ENCODE peak calls at places on chromosomes 11 and 22, in five cellular contexts. W is H1, O is GM12878, P is K562, Z is HepG2. C is an unnamed sample.

GRCh38 chr22:35575116-35575748 is 34.6 kb downstream of the RASD2 start:
- DNase-seq in O (no peak), W (no peak), P (peak), Z (no peak), C (no peak)

GRCh38 chr11:63909621-63910506 is 7.1 kb downstream of the RCOR2 start:
- DNase-seq in P (no peak), Z (no peak), W (no peak), O (no peak), C (no peak)

GRCh38 chr11:118607401-118608267 is at the start of gene PHLDB1:
- DNase-seq in Z (peak), O (no peak), W (no peak), P (peak), C (no peak)

GRCh38 chr22:29269230-29269604 is 1.1 kb downstream of the EWSR1 start:
- DNase-seq in Z (no peak), W (no peak), O (no peak), P (no peak), C (no peak)

GRCh38 chr11:109939176-109939810 is 153.9 kb upstream of the ZC3H12C start:
- DNase-seq in W (no peak), Z (peak), P (peak), O (no peak), C (peak)

GRCh38 chr11:66366844-66367477 is 4.6 kb downstream of the SLC29A2 start:
- DNase-seq in W (no peak), O (no peak), Z (no peak), P (no peak), C (no peak)

GRCh38 chr11:27646051-27646818 is 54.0 kb downstream of the BDNF start:
- DNase-seq in P (no peak), W (no peak), Z (no peak), O (no peak), C (no peak)

GRCh38 chr11:119729581-119730346 is 764 bp upstream of the NECTIN1 start:
- DNase-seq in P (no peak), W (no peak), Z (no peak), O (no peak), C (peak)

GRCh38 chr22:27613099-27614089 is 188.2 kb downstream of the MN1 start:
- DNase-seq in Z (no peak), P (no peak), O (no peak), W (no peak), C (no peak)

GRCh38 chr22:24068717-24069116 is 57.6 kb downstream of the CABIN1 start:
- DNase-seq in O (no peak), Z (no peak), W (no peak), P (no peak), C (no peak)

GRCh38 chr11:26849009-26849408 is 127.1 kb upstream of the SLC5A12 start:
- DNase-seq in O (no peak), Z (no peak), P (no peak), W (no peak), C (no peak)

GRCh38 chr11:8634498-8634897 is 40.5 kb upstream of the STK33 start:
- DNase-seq in Z (no peak), O (no peak), W (no peak), P (no peak), C (no peak)

GRCh38 chr11:88280673-88281316 is 56.7 kb downstream of the CTSC start:
- DNase-seq in W (no peak), P (no peak), Z (no peak), O (no peak), C (no peak)

GRCh38 chr22:27866136-27867091 is 52.6 kb downstream of the PITPNB start:
- DNase-seq in W (no peak), Z (peak), O (no peak), P (no peak), C (no peak)

GRCh38 chr11:126791446-126791845 is 209.1 kb downstream of the KIRREL3 start:
- DNase-seq in W (peak), Z (no peak), O (no peak), P (no peak), C (no peak)

GRCh38 chr22:37383342-37383741 is 43.9 kb downstream of the ELFN2 start:
- DNase-seq in Z (no peak), W (no peak), P (no peak), O (no peak), C (no peak)

GRCh38 chr11:31798057-31799035 is 12.8 kb downstream of the PAX6 start:
- DNase-seq in W (no peak), Z (no peak), P (no peak), O (no peak), C (no peak)

GRCh38 chr11:27672836-27673464 is 27.3 kb downstream of the BDNF start:
- DNase-seq in Z (no peak), O (no peak), P (no peak), W (no peak), C (no peak)

GRCh38 chr11:101456812-101457211 is 127.0 kb downstream of the TRPC6 start:
- DNase-seq in W (no peak), P (no peak), O (no peak), Z (no peak), C (no peak)

GRCh38 chr11:45859661-45860140 is 12.4 kb downstream of the CRY2 start:
- DNase-seq in P (no peak), Z (no peak), O (no peak), W (no peak), C (no peak)

GRCh38 chr11:78798567-78799170 is 224.0 kb upstream of the NARS2 start:
- DNase-seq in O (no peak), P (peak), W (peak), Z (peak), C (peak)

GRCh38 chr22:29145321-29146072 is 60.2 kb upstream of the EMID1 start:
- DNase-seq in W (no peak), O (no peak), Z (no peak), P (no peak), C (no peak)

GRCh38 chr11:11558826-11559225 is 63.0 kb downstream of the GALNT18 start:
- DNase-seq in Z (no peak), W (no peak), O (no peak), P (no peak), C (no peak)

GRCh38 chr22:48576333-48577013 is 1251.2 kb downstream of the BRD1 start:
- DNase-seq in P (no peak), Z (no peak), W (no peak), O (no peak), C (no peak)

GRCh38 chr11:37857726-37858125 is 1259.7 kb upstream of the RAG2 start:
- DNase-seq in W (peak), Z (no peak), O (no peak), P (peak), C (no peak)

GRCh38 chr11:108117746-108118371 is 3.5 kb upstream of the ACAT1 start:
- DNase-seq in W (no peak), O (no peak), Z (peak), P (peak), C (peak)

GRCh38 chr11:12141283-12141682 is 30.9 kb downstream of the MICAL2 start:
- DNase-seq in Z (no peak), O (no peak), P (no peak), W (no peak), C (no peak)

GRCh38 chr11:117180661-117181585 is 2.4 kb downstream of the SIDT2 start:
- DNase-seq in W (peak), O (peak), P (peak), Z (peak), C (peak)

GRCh38 chr11:108498816-108499408 is 728 bp upstream of the POGLUT3 start:
- DNase-seq in W (no peak), Z (no peak), O (no peak), P (no peak), C (no peak)

GRCh38 chr11:70367071-70367470 is 31.3 kb upstream of the CTTN start:
- DNase-seq in Z (no peak), P (no peak), O (no peak), W (no peak), C (no peak)
- TF ChIP-seq SIN3A in Z (no peak), P (no peak), O (no peak), W (no peak), C (no peak)

GRCh38 chr11:60953781-60954180 is 1.8 kb upstream of the SLC15A3 start:
- DNase-seq in P (no peak), O (no peak), Z (no peak), W (no peak), C (no peak)

GRCh38 chr11:60951909-60952741 is at the start of gene SLC15A3:
- DNase-seq in O (peak), Z (no peak), W (no peak), P (no peak), C (no peak)

GRCh38 chr11:60954421-60954820 is 2.4 kb upstream of the SLC15A3 start:
- DNase-seq in Z (no peak), W (no peak), O (no peak), P (no peak), C (no peak)

GRCh38 chr11:60951611-60951908 is 416 bp downstream of the SLC15A3 start:
- DNase-seq in P (no peak), O (no peak), Z (no peak), W (no peak), C (no peak)

DNA sequence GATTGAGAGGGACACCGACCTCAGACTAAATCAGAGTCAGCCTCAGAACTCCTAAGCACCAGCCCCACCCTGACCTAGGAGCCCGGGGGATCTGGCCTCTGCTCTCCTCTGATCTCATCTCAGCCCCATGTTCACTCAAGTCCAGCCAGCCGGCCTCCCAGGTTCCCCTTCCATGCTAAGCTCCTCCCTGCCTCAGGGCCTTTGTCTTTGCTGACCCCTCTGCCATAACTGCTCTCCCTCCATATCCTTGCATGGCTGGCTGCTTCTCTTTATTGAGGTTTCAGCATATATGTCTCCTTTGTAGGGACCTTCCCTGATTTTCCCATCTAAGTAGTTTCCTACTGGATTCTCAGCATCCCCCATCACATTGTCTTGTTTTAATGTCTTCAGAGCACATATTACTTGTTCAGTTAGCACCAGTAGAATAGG is 780 bp upstream of the SLC15A3 start:
- DNase-seq in Z (no peak), P (no peak), W (no peak), O (no peak), C (no peak)
- H2AFZ ChIP-seq in Z (peak), P (no peak), W (peak), O (peak), C (no peak)

GRCh38 chr11:95111923-95112540 is 22.4 kb downstream of the ENDOD1 start:
- DNase-seq in Z (no peak), P (no peak), O (no peak), W (no peak), C (no peak)

GRCh38 chr11:95104121-95104830 is 14.6 kb downstream of the ENDOD1 start:
- DNase-seq in P (no peak), W (no peak), O (no peak), Z (no peak), C (no peak)

GRCh38 chr11:95108671-95109551 is 19.3 kb downstream of the ENDOD1 start:
- DNase-seq in Z (no peak), O (no peak), P (peak), W (no peak), C (no peak)

GRCh38 chr11:95104916-95105315 is 15.3 kb downstream of the ENDOD1 start:
- DNase-seq in P (no peak), O (no peak), W (no peak), Z (no peak), C (no peak)

DNA sequence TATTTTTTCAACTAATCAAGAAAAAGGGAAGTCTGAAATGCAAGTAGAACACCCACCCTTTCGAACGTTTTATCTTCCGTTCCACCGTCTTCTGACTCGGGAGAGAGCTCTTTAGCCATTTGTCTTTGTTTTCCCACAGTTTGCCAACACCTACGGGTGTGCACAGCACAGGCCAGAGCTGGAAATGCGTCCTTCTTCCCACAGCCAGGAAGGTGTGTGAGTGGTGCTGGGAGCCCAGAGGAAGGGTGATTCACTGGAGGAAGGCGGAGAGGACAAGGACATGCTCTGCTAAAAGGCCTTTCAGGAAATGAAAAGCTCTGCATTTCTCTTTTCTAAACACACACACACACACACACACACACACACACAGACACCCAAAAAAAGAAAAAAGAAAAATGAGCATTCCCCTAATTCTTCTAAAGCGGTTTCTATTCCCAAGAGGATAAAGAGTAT is 18.5 kb downstream of the ENDOD1 start:
- DNase-seq in W (no peak), O (no peak), Z (no peak), P (peak), C (no peak)
- TF ChIP-seq POLR2A in W (no peak), O (no peak), Z (no peak), P (no peak), C (no peak)

GRCh38 chr11:34427171-34427805 is 11.4 kb upstream of the CAT start:
- DNase-seq in P (peak), W (no peak), O (no peak), Z (peak), C (no peak)

GRCh38 chr11:34425863-34426262 is 12.9 kb upstream of the CAT start:
- DNase-seq in W (no peak), Z (no peak), P (no peak), O (no peak), C (no peak)

GRCh38 chr11:34423300-34423699 is 15.4 kb upstream of the CAT start:
- DNase-seq in P (no peak), Z (no peak), O (no peak), W (no peak), C (no peak)

GRCh38 chr11:34425360-34425759 is 13.4 kb upstream of the CAT start:
- DNase-seq in Z (no peak), P (no peak), W (no peak), O (no peak), C (no peak)

DNA sequence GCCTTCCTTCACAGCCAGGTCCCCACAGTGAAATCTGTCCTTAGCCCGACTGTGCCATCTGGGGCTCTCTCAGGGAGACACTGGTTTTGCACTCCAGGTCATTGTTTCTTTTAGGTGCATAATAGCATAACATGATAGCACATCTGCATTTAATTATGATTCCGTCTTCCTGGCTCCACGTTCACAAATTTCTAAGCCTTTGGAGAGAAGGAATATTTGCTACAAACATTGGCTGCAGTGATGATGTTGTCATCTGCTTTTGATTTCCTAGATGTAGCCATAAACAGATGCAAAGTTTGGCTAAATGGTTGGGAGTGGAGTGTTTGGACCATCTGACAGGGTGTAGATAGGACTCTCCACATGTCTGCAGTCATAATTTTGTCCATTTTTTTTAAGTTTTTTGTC is 12.0 kb upstream of the CAT start:
- DNase-seq in Z (no peak), O (no peak), W (no peak), P (no peak), C (no peak)
- TF ChIP-seq SIN3A in Z (no peak), O (no peak), W (no peak), P (no peak), C (no peak)

C was measured in HCT116.